ENCODE peak calls at places on chromosomes 6 and 20, in ten cellular contexts. N is neural progenitor cell; A is brain microvascular endothelial cell; I is H1; Y is lower lobe of right lung; H is CD8-positive, alpha-beta T cell; S is body of pancreas; R is tibial artery; U is transverse colon; M is PC-9. J is an unnamed sample.

GRCh38 chr6:167700199-167700598 is 126.5 kb upstream of the AFDN start:
- DNase-seq in H (no peak), S (no peak), U (no peak), R (no peak), N (no peak), Y (no peak), M (no peak), I (no peak), A (peak), J (no peak)

GRCh38 chr6:121498481-121499276 is 63.2 kb downstream of the GJA1 start:
- DNase-seq in U (no peak), H (no peak), Y (no peak), R (no peak), M (no peak), S (no peak), A (no peak), I (no peak), N (no peak), J (no peak)

GRCh38 chr20:46099491-46100287 is 9.9 kb upstream of the NCOA5 start:
- DNase-seq in R (no peak), U (peak), S (no peak), I (no peak), A (no peak), M (peak), H (no peak), N (peak), Y (no peak), J (no peak)

GRCh38 chr6:105510746-105511145 is 107.9 kb upstream of the PREP start:
- DNase-seq in R (no peak), Y (no peak), A (no peak), M (no peak), U (no peak), I (no peak), N (no peak), H (no peak), S (no peak), J (no peak)

GRCh38 chr6:15616266-15616665 is 46.6 kb downstream of the DTNBP1 start:
- DNase-seq in R (no peak), S (no peak), Y (no peak), M (no peak), H (no peak), U (no peak), N (no peak), I (no peak), A (no peak), J (no peak)

GRCh38 chr20:50664248-50664647 is 27.1 kb downstream of the RIPOR3 start:
- DNase-seq in N (no peak), R (no peak), Y (no peak), S (peak), H (no peak), U (no peak), I (no peak), A (no peak), M (no peak), J (no peak)

GRCh38 chr20:57282691-57283361 is 16.4 kb upstream of the BMP7 start:
- DNase-seq in U (no peak), A (no peak), H (no peak), S (no peak), R (no peak), N (peak), M (no peak), I (no peak), Y (no peak), J (no peak)

GRCh38 chr6:169811521-169812256 is 60.3 kb downstream of the ERMARD start:
- DNase-seq in M (no peak), N (no peak), H (no peak), S (no peak), A (no peak), R (no peak), I (no peak), Y (no peak), U (no peak), J (no peak)

GRCh38 chr6:28597217-28597835 is 71.6 kb downstream of the GPX5 start:
- DNase-seq in A (peak), Y (no peak), N (peak), I (no peak), H (no peak), U (no peak), R (no peak), M (peak), S (no peak), J (no peak)

GRCh38 chr6:112253505-112253841 is 894 bp downstream of the LAMA4 start:
- DNase-seq in S (no peak), I (no peak), H (no peak), M (no peak), A (no peak), Y (no peak), U (peak), N (peak), R (no peak), J (no peak)

GRCh38 chr6:38974389-38975133 is 74.0 kb upstream of the GLP1R start:
- DNase-seq in Y (no peak), U (no peak), I (no peak), N (no peak), A (peak), S (no peak), M (no peak), H (no peak), R (no peak), J (no peak)

GRCh38 chr6:1200706-1201105 is 111.2 kb upstream of the FOXQ1 start:
- DNase-seq in N (no peak), U (no peak), A (no peak), S (no peak), I (no peak), Y (no peak), M (no peak), R (no peak), H (no peak), J (no peak)

GRCh38 chr6:129475477-129476247 is 234.3 kb downstream of the ARHGAP18 start:
- DNase-seq in A (no peak), I (no peak), Y (no peak), S (no peak), M (no peak), N (peak), H (no peak), R (no peak), U (no peak), J (no peak)

GRCh38 chr20:46040902-46041535 is 12.0 kb downstream of the SLC12A5 start:
- DNase-seq in U (no peak), M (no peak), S (no peak), A (no peak), N (peak), H (peak), R (no peak), I (no peak), Y (no peak), J (no peak)

GRCh38 chr6:149220882-149221773 is 96.4 kb upstream of the TAB2 start:
- DNase-seq in A (no peak), M (no peak), I (no peak), U (no peak), Y (no peak), H (no peak), R (no peak), N (no peak), S (no peak), J (no peak)

GRCh38 chr6:6379573-6379972 is 59.1 kb upstream of the F13A1 start:
- DNase-seq in N (no peak), U (no peak), A (no peak), Y (no peak), I (no peak), H (no peak), S (no peak), M (no peak), R (no peak), J (no peak)

GRCh38 chr6:32947552-32948465 is 5.1 kb downstream of the HLA-DMA start:
- DNase-seq in A (peak), H (peak), U (peak), S (peak), Y (no peak), R (no peak), I (peak), N (peak), M (peak), J (no peak)

GRCh38 chr6:108781419-108782110 is 66.7 kb upstream of the ARMC2 start:
- DNase-seq in Y (no peak), M (no peak), N (peak), A (peak), I (peak), S (no peak), R (peak), H (no peak), U (no peak), J (no peak)

GRCh38 chr6:75481936-75482593 is 11.5 kb downstream of the FILIP1 start:
- DNase-seq in U (no peak), Y (no peak), N (no peak), S (no peak), A (peak), H (no peak), M (no peak), I (no peak), R (peak), J (no peak)

GRCh38 chr6:75480425-75480824 is 13.2 kb downstream of the FILIP1 start:
- DNase-seq in A (no peak), U (no peak), M (no peak), S (no peak), R (no peak), N (no peak), I (no peak), H (no peak), Y (no peak), J (no peak)

GRCh38 chr6:75478929-75479328 is 14.7 kb downstream of the FILIP1 start:
- DNase-seq in Y (no peak), I (no peak), A (no peak), M (no peak), N (no peak), U (no peak), R (no peak), S (no peak), H (no peak), J (no peak)

GRCh38 chr6:75481394-75481793 is 12.2 kb downstream of the FILIP1 start:
- DNase-seq in A (no peak), H (no peak), I (no peak), S (no peak), N (no peak), R (no peak), Y (no peak), M (no peak), U (no peak), J (no peak)

GRCh38 chr6:75479712-75480111 is 13.9 kb downstream of the FILIP1 start:
- DNase-seq in N (no peak), M (no peak), R (no peak), A (no peak), Y (no peak), S (no peak), I (no peak), H (no peak), U (no peak), J (no peak)
- TF ChIP-seq CTCF in N (no peak), M (no peak), R (no peak), A (no peak), Y (no peak), S (no peak), I (no peak), H (no peak), U (no peak), J (no peak)

DNA sequence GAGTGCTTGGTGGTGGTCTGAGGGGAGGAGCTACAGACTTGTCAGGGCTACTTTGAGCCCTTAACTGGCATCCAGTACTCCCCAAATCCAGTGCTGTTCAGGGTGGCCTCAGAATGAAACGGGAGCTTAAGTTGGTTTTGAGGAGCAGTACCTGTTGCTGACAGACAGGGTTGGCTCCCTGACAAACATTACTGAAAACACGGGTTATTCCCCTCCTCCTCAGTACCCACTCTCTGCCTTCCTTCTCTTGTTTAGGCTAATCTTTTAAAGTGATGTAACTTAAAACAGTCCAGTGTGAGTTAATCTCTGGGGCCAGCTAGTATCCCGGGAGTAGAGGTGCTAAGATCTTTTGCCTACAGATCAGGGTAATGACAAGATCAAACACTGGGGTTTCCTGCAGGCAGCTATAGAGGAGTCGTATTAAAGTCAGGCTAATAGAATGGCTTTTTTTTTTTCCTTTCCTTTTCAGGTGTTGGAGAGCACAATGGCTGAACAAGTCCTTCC is 3.7 kb downstream of the TNFAIP3 start:
- DNase-seq in A (no peak), I (no peak), N (peak), H (no peak), S (no peak), M (no peak), R (no peak), U (no peak), Y (no peak), J (no peak)
- H3K4me3 ChIP-seq in A (no peak), I (no peak), N (peak), H (peak), S (no peak), M (peak), R (peak), U (no peak), Y (peak), J (no peak)

GRCh38 chr20:38296433-38296832 is 7.5 kb upstream of the BPI start:
- DNase-seq in A (no peak), R (no peak), I (no peak), M (no peak), U (no peak), H (no peak), Y (no peak), N (no peak), S (no peak), J (no peak)

GRCh38 chr20:38299963-38300362 is 4.0 kb upstream of the BPI start:
- DNase-seq in A (no peak), N (no peak), U (no peak), Y (no peak), S (no peak), R (no peak), M (peak), I (no peak), H (no peak), J (no peak)

GRCh38 chr20:38295811-38296210 is 8.1 kb upstream of the BPI start:
- DNase-seq in M (no peak), H (no peak), R (no peak), S (no peak), N (no peak), A (no peak), I (no peak), Y (no peak), U (no peak), J (no peak)

GRCh38 chr20:38298768-38299288 is 5.1 kb upstream of the BPI start:
- DNase-seq in Y (peak), M (no peak), R (peak), A (no peak), H (no peak), S (peak), I (no peak), N (no peak), U (peak), J (peak)

GRCh38 chr20:38297916-38298674 is 5.9 kb upstream of the BPI start:
- DNase-seq in U (no peak), N (no peak), I (no peak), S (no peak), M (no peak), A (no peak), Y (no peak), H (no peak), R (no peak), J (no peak)
- H3K27ac ChIP-seq in U (peak), N (no peak), I (no peak), S (peak), M (no peak), A (peak), Y (peak), H (no peak), R (peak), J (peak)

DNA sequence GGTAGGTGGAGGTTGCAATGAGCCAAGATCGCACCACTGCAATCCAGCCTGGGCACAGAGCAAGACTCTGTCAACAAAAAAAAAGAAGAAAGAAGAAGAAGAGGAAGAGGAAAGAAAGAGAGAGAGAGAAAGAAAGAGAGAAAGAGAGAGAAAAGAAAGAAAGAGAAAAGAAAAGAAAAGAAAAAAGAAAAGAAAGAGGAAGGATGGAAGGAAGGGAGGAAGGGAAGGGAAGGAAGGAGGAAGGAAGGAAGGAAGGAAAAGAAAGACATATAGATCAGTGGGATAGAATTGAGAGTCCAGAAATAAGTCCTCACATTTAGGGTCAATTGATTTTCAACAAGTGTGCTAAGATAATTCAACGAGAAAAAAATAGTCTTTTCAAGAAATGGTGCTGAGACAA is 34.0 kb upstream of the SH3BGRL2 start:
- DNase-seq in A (no peak), S (no peak), I (no peak), M (no peak), R (no peak), N (no peak), Y (no peak), U (no peak), H (no peak), J (no peak)
- TF ChIP-seq CTCF in A (no peak), S (no peak), I (no peak), M (no peak), R (no peak), N (no peak), Y (no peak), U (no peak), H (peak), J (no peak)

J was measured in dorsolateral prefrontal cortex.